ENCODE peak calls at places on chromosomes 13 and 19, in five cellular contexts. M is upper lobe of left lung, V is cardiac muscle cell, L is glutamatergic neuron, W is AG10803. K is an unnamed sample.
A peak's percentile ranks its signal among the peaks of the same experiment; 100 is the strongest.

GRCh38 chr13:113816248-113816924 is 47.5 kb downstream of the GAS6 start:
- DNase-seq in M (peak; percentile 67), V (no peak), L (no peak), W (no peak), K (no peak)

GRCh38 chr13:111920932-111921705 is 145.8 kb upstream of the SOX1 start:
- DNase-seq in M (no peak), V (no peak), L (no peak), W (no peak), K (no peak)

GRCh38 chr13:27855381-27855780 is 63.1 kb downstream of the GSX1 start:
- DNase-seq in M (no peak), V (no peak), L (no peak), W (no peak), K (no peak)

GRCh38 chr19:53639471-53639870 is 7.7 kb downstream of the DPRX start:
- DNase-seq in M (no peak), V (no peak), L (no peak), W (no peak), K (no peak)

GRCh38 chr19:6848986-6849385 is 38.4 kb upstream of the ADGRE1 start:
- DNase-seq in M (no peak), V (no peak), L (no peak), W (no peak), K (no peak)

GRCh38 chr19:2208975-2209374 is 27.2 kb downstream of the PLEKHJ1 start:
- DNase-seq in M (peak; percentile 76), V (no peak), L (no peak), W (no peak), K (no peak)

GRCh38 chr19:40240332-40240731 is 13.8 kb upstream of the CCNP start:
- DNase-seq in M (no peak), V (no peak), L (no peak), W (no peak), K (no peak)

GRCh38 chr19:5672708-5673459 is 7.4 kb downstream of the MICOS13 start:
- DNase-seq in M (no peak), V (no peak), L (no peak), W (no peak), K (no peak)

GRCh38 chr19:6260912-6261636 is 18.7 kb downstream of the MLLT1 start:
- DNase-seq in M (no peak), V (no peak), L (peak; percentile 67), W (no peak), K (peak; percentile 61)

GRCh38 chr19:56670961-56671612 is 470 bp downstream of the ZNF835 start:
- DNase-seq in M (peak; percentile 57), V (no peak), L (no peak), W (no peak), K (no peak)

GRCh38 chr13:113646376-113646775 is 11.6 kb downstream of the ATP4B start:
- DNase-seq in M (no peak), V (no peak), L (no peak), W (no peak), K (no peak)

GRCh38 chr19:901216-902092 is 8.2 kb downstream of the RNU6-9 start:
- DNase-seq in M (no peak), V (no peak), L (no peak), W (no peak), K (no peak)

GRCh38 chr19:58407658-58408151 is 744 bp upstream of the ZNF584 start:
- DNase-seq in M (no peak), V (no peak), L (no peak), W (no peak), K (peak; percentile 57)

GRCh38 chr13:77492982-77493381 is 42.5 kb upstream of the SCEL start:
- DNase-seq in M (no peak), V (peak; percentile 23), L (no peak), W (no peak), K (peak; percentile 28)

GRCh38 chr13:80070024-80070703 is 270.8 kb downstream of the SPRY2 start:
- DNase-seq in M (no peak), V (no peak), L (no peak), W (no peak), K (no peak)

GRCh38 chr19:34734601-34735103 is 609 bp downstream of the ZNF181 start:
- DNase-seq in M (no peak), V (no peak), L (no peak), W (no peak), K (no peak)

GRCh38 chr19:36488816-36489138 is 584 bp downstream of the ZNF566 start:
- DNase-seq in M (no peak), V (peak; percentile 14), L (peak; percentile 17), W (peak; percentile 4), K (peak; percentile 66)

GRCh38 chr13:46296465-46296822 is 84.7 kb downstream of the LRRC63 start:
- DNase-seq in M (no peak), V (no peak), L (no peak), W (no peak), K (no peak)

GRCh38 chr13:36850790-36851438 is 31.9 kb downstream of the RFXAP start:
- DNase-seq in M (no peak), V (peak; percentile 30), L (peak; percentile 60), W (peak; percentile 1), K (peak; percentile 36)

GRCh38 chr19:31054430-31054829 is 294.8 kb downstream of the TSHZ3 start:
- DNase-seq in M (no peak), V (peak; percentile 63), L (peak; percentile 67), W (peak; percentile 63), K (peak; percentile 47)

GRCh38 chr19:5785423-5785822 is 877 bp upstream of the PRR22 start:
- DNase-seq in M (peak; percentile 85), V (no peak), L (no peak), W (no peak), K (no peak)

GRCh38 chr13:28392428-28392827 is 102.5 kb downstream of the FLT1 start:
- DNase-seq in M (no peak), V (no peak), L (no peak), W (no peak), K (no peak)

GRCh38 chr19:42272989-42273406 is 3.9 kb downstream of the CIC start:
- DNase-seq in M (peak; percentile 82), V (no peak), L (no peak), W (no peak), K (no peak)

GRCh38 chr19:38647966-38648788 is 728 bp downstream of the ACTN4 start:
- DNase-seq in M (no peak), V (peak; percentile 29), L (no peak), W (no peak), K (no peak)

GRCh38 chr13:71754407-71754974 is 112.5 kb downstream of the DACH1 start:
- DNase-seq in M (no peak), V (no peak), L (no peak), W (no peak), K (no peak)
- TF ChIP-seq CTCF in M (no peak), V (no peak), L (peak; percentile 57), W (no peak), K (no peak)

DNA sequence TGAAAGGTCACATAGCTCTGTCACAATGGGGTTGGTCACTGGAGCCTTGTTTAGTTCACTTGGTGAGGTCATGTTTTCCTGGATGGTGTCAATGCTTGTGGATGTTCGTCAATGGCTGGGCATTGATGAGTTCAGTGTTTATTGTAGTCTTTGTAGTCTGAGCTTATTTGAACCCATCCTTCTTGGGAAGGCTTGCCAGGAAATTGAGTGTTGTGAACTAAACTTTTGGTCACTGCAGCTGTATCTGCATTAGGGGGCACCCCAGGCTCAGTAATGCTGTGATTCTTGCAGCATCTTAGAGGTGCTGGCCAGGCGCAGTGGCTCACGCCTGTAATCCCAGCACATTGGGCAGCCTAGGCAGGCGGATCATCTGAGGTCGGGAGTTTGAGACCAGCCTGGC is 22.0 kb downstream of the BLOC1S3 start:
- DNase-seq in M (no peak), V (peak; percentile 49), L (no peak), W (peak; percentile 40), K (peak; percentile 21)
- TF ChIP-seq CTCF in M (peak; percentile 36), V (peak; percentile 58), L (no peak), W (peak; percentile 36), K (no peak)

GRCh38 chr19:10332965-10333757 is at the start of gene RAVER1:
- DNase-seq in M (peak; percentile 98), V (peak; percentile 99), L (peak; percentile 98), W (peak; percentile 96), K (peak; percentile 99)

GRCh38 chr19:10332158-10332964 is 968 bp downstream of the RAVER1 start:
- DNase-seq in M (no peak), V (no peak), L (no peak), W (no peak), K (no peak)

GRCh38 chr19:10333758-10334339 is 520 bp upstream of the RAVER1 start:
- DNase-seq in M (no peak), V (peak; percentile 21), L (no peak), W (no peak), K (no peak)

GRCh38 chr19:10334340-10335148 is 1.2 kb upstream of the RAVER1 start:
- DNase-seq in M (peak; percentile 98), V (peak; percentile 96), L (peak; percentile 89), W (peak; percentile 93), K (peak; percentile 69)

DNA sequence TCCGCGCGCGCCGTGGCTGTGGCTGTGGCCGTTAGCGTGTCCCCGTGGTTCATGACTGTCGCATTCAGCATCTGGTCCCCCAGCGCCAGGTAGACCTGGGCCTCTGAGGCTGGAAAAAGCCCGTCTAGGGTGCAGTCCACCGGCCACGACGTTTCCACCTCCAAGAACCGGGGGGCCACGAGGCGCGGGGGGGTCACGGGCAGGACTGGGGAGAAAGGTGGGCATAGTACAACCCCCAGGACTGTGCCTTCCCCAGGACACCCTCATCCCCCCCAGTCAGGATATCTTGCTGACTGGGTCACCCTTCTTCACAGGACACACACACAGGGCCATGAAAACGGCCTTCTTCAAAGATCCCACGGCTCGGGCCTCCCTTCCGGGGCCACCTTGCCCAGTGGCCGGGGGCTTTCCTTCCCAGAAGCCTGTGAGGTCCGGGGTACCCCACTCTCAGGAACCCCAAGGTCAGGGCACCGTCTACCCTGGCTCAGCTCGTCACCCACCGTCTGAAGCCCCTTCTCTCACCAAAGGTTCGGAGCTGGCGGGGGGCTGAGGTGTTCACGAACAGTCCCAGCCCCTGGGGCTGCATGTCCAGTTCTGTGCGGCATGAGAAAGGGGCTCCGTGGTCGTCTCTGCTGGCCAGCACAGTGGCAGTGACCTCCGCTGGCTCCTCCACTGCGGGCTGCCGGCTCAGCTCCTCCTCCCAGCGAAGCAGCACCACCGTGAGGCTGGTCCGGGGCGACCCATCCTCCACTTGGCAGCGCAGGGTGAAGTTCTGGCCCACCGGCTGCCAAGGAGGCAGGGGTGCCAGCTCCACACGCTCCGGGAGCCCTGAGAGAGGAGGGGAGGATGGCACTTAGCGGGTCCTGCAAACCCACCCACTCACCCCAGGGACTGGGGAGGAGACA is 2.1 kb upstream of the RAVER1 start:
- DNase-seq in M (peak; percentile 73), V (peak; percentile 37), L (no peak), W (no peak), K (no peak)
- TF ChIP-seq CTCF in M (no peak), V (no peak), L (no peak), W (no peak), K (no peak)

DNA sequence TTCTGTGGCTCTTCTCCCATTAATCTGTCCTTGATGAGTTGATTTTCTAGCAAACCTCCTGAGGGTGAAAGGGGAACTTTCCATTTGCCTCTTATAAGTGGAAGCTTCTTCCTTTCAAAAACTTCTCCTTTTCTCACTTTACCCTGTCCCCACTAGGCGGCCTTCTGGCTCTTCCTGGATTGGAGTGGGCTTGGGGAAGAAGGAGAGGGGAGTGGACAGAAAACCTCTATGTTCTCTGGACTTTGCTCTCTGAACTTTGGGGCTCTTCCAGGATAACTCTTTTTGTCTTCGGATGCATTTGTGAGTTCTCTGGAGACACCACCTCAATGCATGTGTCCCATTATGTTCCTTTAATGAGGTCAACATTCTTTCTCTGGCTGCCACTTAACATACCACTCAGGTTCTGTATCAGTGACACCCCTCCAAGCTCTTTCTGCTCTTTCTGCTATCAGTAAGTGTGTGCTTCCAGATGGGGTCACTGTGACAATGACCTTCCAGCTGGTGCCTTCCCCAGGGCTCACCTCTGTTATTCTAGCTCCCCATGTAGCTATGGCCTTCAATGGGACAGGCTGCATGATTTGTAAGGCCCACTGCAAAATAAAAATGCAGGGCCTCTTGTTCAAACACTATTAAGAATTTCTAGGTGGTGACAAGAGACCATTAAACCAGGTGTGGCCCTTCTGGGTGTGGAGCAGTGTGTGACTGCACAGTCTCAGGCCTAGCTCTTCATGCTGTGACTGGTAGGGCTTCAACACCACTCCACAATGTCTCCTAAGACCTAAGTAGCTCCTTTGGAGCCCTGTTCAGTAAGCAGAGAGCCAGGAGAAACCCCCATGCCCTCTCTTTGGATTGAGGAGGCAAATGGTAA is 389.2 kb downstream of the EFNB2 start:
- DNase-seq in M (no peak), V (peak; percentile 63), L (no peak), W (no peak), K (no peak)
- TF ChIP-seq CTCF in M (no peak), V (no peak), L (no peak), W (no peak), K (no peak)

K was measured in activated CD8-positive, alpha-beta T cell treated with anti-CD3 and anti-CD28 coated beads for 36 hours.